ENCODE peak calls at places on chromosomes 1 and 21, in seven cellular contexts. D is hepatocyte; W is fibroblast of lung; V is GM19239; F is stimulated activated CD8-positive, alpha-beta memory T cell treated with anti-CD3 and anti-CD28 coated beads, Interleukin-4, amount 100 ng/mL, for 24 hours; K is NCI-H1092; X is heart left ventricle. M is an unnamed sample.

GRCh38 chr21:37245151-37245550 is 22.0 kb downstream of the VPS26C start:
- DNase-seq in D (no peak), W (no peak), V (no peak), F (no peak), K (no peak), X (no peak), M (no peak)

GRCh38 chr1:20552728-20553571 is 577 bp downstream of the FAM43B start:
- DNase-seq in D (peak), W (peak), V (no peak), F (no peak), K (no peak), X (no peak), M (no peak)

GRCh38 chr1:17207966-17208418 is 3.1 kb downstream of the PADI1 start:
- DNase-seq in D (no peak), W (peak), V (peak), F (peak), K (no peak), X (no peak), M (peak)

GRCh38 chr1:8663915-8664331 is 153.5 kb downstream of the RERE start:
- DNase-seq in D (no peak), W (no peak), V (no peak), F (no peak), K (no peak), X (no peak), M (peak)

GRCh38 chr1:161052899-161053298 is 7.1 kb upstream of the USF1 start:
- DNase-seq in D (no peak), W (no peak), V (no peak), F (no peak), K (no peak), X (no peak), M (no peak)

GRCh38 chr1:186113454-186113853 is 261.6 kb downstream of the TPR start:
- DNase-seq in D (no peak), W (no peak), V (no peak), F (no peak), K (no peak), X (no peak), M (no peak)

GRCh38 chr1:195019385-195019784 is 1588.9 kb downstream of the KCNT2 start:
- DNase-seq in D (no peak), W (peak), V (no peak), F (no peak), K (no peak), X (no peak), M (no peak)

GRCh38 chr1:161266096-161266679 is 7.6 kb downstream of the PCP4L1 start:
- DNase-seq in D (no peak), W (peak), V (no peak), F (no peak), K (no peak), X (no peak), M (no peak)

GRCh38 chr1:99527545-99527944 is 118.4 kb upstream of the PALMD start:
- DNase-seq in D (no peak), W (no peak), V (no peak), F (no peak), K (no peak), X (no peak), M (no peak)

M was measured in GM13976.